ENCODE peak calls at places on chromosomes 7 and 10, in ten cellular contexts. G is cardiac fibroblast; C is ovary; L is upper lobe of right lung; W is T-cell; I is DMS53; M is activated effector memory CD4-positive, alpha-beta T cell treated with Interleukin-2 at 50 U/mL for 16 hours; V is astrocyte of the spinal cord; P is NCI-H1092; A is HCT116. B is an unnamed sample.
A peak's percentile ranks its signal among the peaks of the same experiment; 100 is the strongest.

GRCh38 chr10:59106441-59106840 is 70.0 kb upstream of the PHYHIPL start:
- DNase-seq in G (no peak), C (no peak), L (no peak), W (no peak), I (no peak), M (no peak), V (no peak), P (no peak), A (no peak), B (no peak)

GRCh38 chr7:84139986-84140729 is 54.4 kb downstream of the SEMA3A start:
- DNase-seq in G (peak; percentile 20), C (no peak), L (no peak), W (no peak), I (no peak), M (no peak), V (peak; percentile 34), P (no peak), A (no peak), B (no peak)

GRCh38 chr7:30321089-30321991 is 36.9 kb downstream of the ZNRF2 start:
- DNase-seq in G (peak; percentile 52), C (no peak), L (no peak), W (no peak), I (no peak), M (no peak), V (peak; percentile 27), P (no peak), A (no peak), B (no peak)

GRCh38 chr10:131082991-131083465 is 228.5 kb downstream of the TCERG1L start:
- DNase-seq in G (no peak), C (no peak), L (no peak), W (no peak), I (no peak), M (no peak), V (no peak), P (no peak), A (no peak), B (no peak)

GRCh38 chr10:55203319-55203718 is 402.3 kb upstream of the PCDH15 start:
- DNase-seq in G (no peak), C (no peak), L (no peak), W (no peak), I (no peak), M (no peak), V (peak; percentile 19), P (no peak), A (no peak), B (no peak)

GRCh38 chr7:98788921-98789320 is 80.9 kb downstream of the TMEM130 start:
- DNase-seq in G (no peak), C (no peak), L (no peak), W (no peak), I (no peak), M (no peak), V (peak; percentile 34), P (no peak), A (no peak), B (no peak)

GRCh38 chr7:1341995-1342645 is 109.4 kb downstream of the UNCX start:
- DNase-seq in G (no peak), C (no peak), L (no peak), W (no peak), I (no peak), M (no peak), V (no peak), P (no peak), A (no peak), B (no peak)

GRCh38 chr10:44384601-44385422 is at the start of gene CXCL12:
- DNase-seq in G (peak; percentile 47), C (peak; percentile 65), L (peak; percentile 65), W (no peak), I (no peak), M (no peak), V (peak; percentile 18), P (no peak), A (no peak), B (peak; percentile 51)

GRCh38 chr10:6866757-6867156 is 286.7 kb upstream of the PRKCQ start:
- DNase-seq in G (no peak), C (no peak), L (no peak), W (no peak), I (no peak), M (no peak), V (no peak), P (no peak), A (no peak), B (no peak)

GRCh38 chr7:750111-750905 is 23.2 kb upstream of the PRKAR1B start:
- DNase-seq in G (no peak), C (peak; percentile 13), L (peak; percentile 46), W (no peak), I (no peak), M (no peak), V (no peak), P (no peak), A (no peak), B (no peak)

GRCh38 chr7:145276118-145276517 is 440.3 kb upstream of the TPK1 start:
- DNase-seq in G (no peak), C (no peak), L (no peak), W (no peak), I (no peak), M (no peak), V (no peak), P (no peak), A (no peak), B (no peak)

GRCh38 chr10:43076876-43077420 is at the start of gene RET:
- DNase-seq in G (peak; percentile 9), C (no peak), L (no peak), W (no peak), I (peak; percentile 86), M (no peak), V (no peak), P (no peak), A (no peak), B (peak; percentile 17)

GRCh38 chr10:29881811-29882210 is 177.6 kb downstream of the JCAD start:
- DNase-seq in G (no peak), C (no peak), L (no peak), W (no peak), I (no peak), M (no peak), V (no peak), P (no peak), A (no peak), B (no peak)

GRCh38 chr10:110783509-110784103 is 88.1 kb upstream of the PDCD4 start:
- DNase-seq in G (peak; percentile 38), C (no peak), L (no peak), W (peak; percentile 71), I (no peak), M (peak; percentile 55), V (no peak), P (no peak), A (no peak), B (peak; percentile 21)

GRCh38 chr10:35153723-35154122 is 27.1 kb downstream of the CREM start:
- DNase-seq in G (no peak), C (no peak), L (no peak), W (no peak), I (no peak), M (no peak), V (no peak), P (no peak), A (no peak), B (no peak)

GRCh38 chr10:16965740-16966447 is 148.7 kb upstream of the RSU1 start:
- DNase-seq in G (peak; percentile 88), C (no peak), L (no peak), W (no peak), I (peak; percentile 24), M (no peak), V (peak; percentile 99), P (no peak), A (peak; percentile 72), B (peak; percentile 78)

GRCh38 chr10:90407116-90407515 is 450.7 kb downstream of the HTR7 start:
- DNase-seq in G (peak; percentile 76), C (no peak), L (no peak), W (no peak), I (no peak), M (no peak), V (peak; percentile 41), P (no peak), A (no peak), B (peak; percentile 81)

GRCh38 chr10:133160813-133161471 is 923 bp downstream of the KNDC1 start:
- DNase-seq in G (no peak), C (no peak), L (no peak), W (no peak), I (no peak), M (no peak), V (no peak), P (no peak), A (no peak), B (no peak)

GRCh38 chr7:141585592-141586510 is 34.6 kb downstream of the AGK start:
- DNase-seq in G (peak; percentile 91), C (no peak), L (no peak), W (no peak), I (peak; percentile 10), M (no peak), V (peak; percentile 97), P (no peak), A (no peak), B (peak; percentile 47)

GRCh38 chr10:80538481-80539185 is 931 bp downstream of the SH2D4B start:
- DNase-seq in G (no peak), C (no peak), L (no peak), W (no peak), I (no peak), M (no peak), V (no peak), P (no peak), A (no peak), B (no peak)

GRCh38 chr10:28090506-28090905 is 91.6 kb upstream of the ODAD2 start:
- DNase-seq in G (no peak), C (no peak), L (no peak), W (no peak), I (no peak), M (no peak), V (no peak), P (no peak), A (no peak), B (peak; percentile 11)

GRCh38 chr10:114261116-114261515 is 22.1 kb downstream of the VWA2 start:
- DNase-seq in G (peak; percentile 51), C (no peak), L (no peak), W (no peak), I (peak; percentile 54), M (no peak), V (peak; percentile 41), P (no peak), A (no peak), B (peak; percentile 15)

GRCh38 chr10:119103687-119104652 is at the start of gene DENND10:
- DNase-seq in G (peak; percentile 83), C (peak; percentile 91), L (peak; percentile 90), W (peak; percentile 58), I (peak; percentile 86), M (peak; percentile 62), V (peak; percentile 81), P (peak; percentile 27), A (peak; percentile 73), B (peak; percentile 93)

GRCh38 chr7:151700621-151701185 is 176.2 kb downstream of the PRKAG2 start:
- DNase-seq in G (peak; percentile 52), C (no peak), L (no peak), W (no peak), I (no peak), M (no peak), V (peak; percentile 53), P (no peak), A (no peak), B (no peak)

GRCh38 chr10:112827951-112828350 is 122.1 kb upstream of the TCF7L2 start:
- DNase-seq in G (peak; percentile 9), C (no peak), L (no peak), W (no peak), I (no peak), M (no peak), V (no peak), P (no peak), A (no peak), B (no peak)

GRCh38 chr7:18700147-18700546 is 204.6 kb downstream of the HDAC9 start:
- DNase-seq in G (no peak), C (no peak), L (no peak), W (no peak), I (peak; percentile 49), M (no peak), V (no peak), P (no peak), A (peak; percentile 4), B (no peak)

GRCh38 chr7:33494473-33494872 is 365.1 kb downstream of the BBS9 start:
- DNase-seq in G (no peak), C (no peak), L (no peak), W (no peak), I (no peak), M (no peak), V (peak; percentile 36), P (no peak), A (no peak), B (no peak)

GRCh38 chr7:134690614-134691504 is 44.2 kb downstream of the BPGM start:
- DNase-seq in G (peak; percentile 27), C (no peak), L (no peak), W (no peak), I (no peak), M (no peak), V (peak; percentile 59), P (no peak), A (no peak), B (no peak)

B was measured in lung microvascular endothelial cell.